ENCODE peak calls at places on chromosomes 2 and 18, in five cellular contexts. K, Q, T, M and W are unnamed samples.

GRCh38 chr18:35005963-35006577 is 35.1 kb upstream of the MAPRE2 start:
- DNase-seq in K (no peak), Q (peak; percentile 55), T (no peak), M (peak; percentile 32), W (no peak)

GRCh38 chr2:160491922-160492371 is 1.7 kb downstream of the RBMS1 start:
- DNase-seq in K (no peak), Q (peak; percentile 83), T (no peak), M (no peak), W (no peak)

GRCh38 chr2:102268529-102269524 is 42.5 kb upstream of the IL1RL1 start:
- DNase-seq in K (no peak), Q (peak; percentile 90), T (no peak), M (no peak), W (no peak)

GRCh38 chr2:134574610-134575332 is 144.0 kb downstream of the TMEM163 start:
- DNase-seq in K (no peak), Q (no peak), T (no peak), M (no peak), W (no peak)

GRCh38 chr2:235021752-235022151 is 69.9 kb downstream of the SH3BP4 start:
- DNase-seq in K (no peak), Q (peak; percentile 92), T (no peak), M (peak; percentile 99), W (no peak)

GRCh38 chr2:232504438-232504837 is 15.8 kb upstream of the PRSS56 start:
- DNase-seq in K (no peak), Q (no peak), T (no peak), M (no peak), W (no peak)

GRCh38 chr18:62447652-62448051 is 75.2 kb upstream of the ZCCHC2 start:
- DNase-seq in K (no peak), Q (no peak), T (no peak), M (no peak), W (no peak)

GRCh38 chr18:23701544-23702064 is 12.4 kb downstream of the LAMA3 start:
- DNase-seq in K (no peak), Q (no peak), T (no peak), M (no peak), W (no peak)

GRCh38 chr2:46364797-46365457 is 67.7 kb downstream of the EPAS1 start:
- DNase-seq in K (no peak), Q (peak; percentile 52), T (no peak), M (peak; percentile 49), W (no peak)

GRCh38 chr2:26298638-26299393 is 47.1 kb upstream of the SELENOI start:
- DNase-seq in K (no peak), Q (peak; percentile 53), T (no peak), M (no peak), W (peak; percentile 12)

GRCh38 chr2:3628800-3629199 is 29.2 kb upstream of the ALLC start:
- DNase-seq in K (no peak), Q (no peak), T (no peak), M (no peak), W (no peak)

GRCh38 chr2:144498215-144498614 is 21.7 kb downstream of the ZEB2 start:
- DNase-seq in K (no peak), Q (no peak), T (no peak), M (no peak), W (no peak)

GRCh38 chr2:238320648-238321281 is 447 bp downstream of the TRAF3IP1 start:
- DNase-seq in K (no peak), Q (peak; percentile 15), T (no peak), M (no peak), W (no peak)

GRCh38 chr2:189555243-189555642 is 25.3 kb downstream of the SLC40A1 start:
- DNase-seq in K (no peak), Q (no peak), T (no peak), M (peak; percentile 76), W (no peak)

GRCh38 chr18:33755918-33756590 is 178.0 kb downstream of the ASXL3 start:
- DNase-seq in K (no peak), Q (peak; percentile 95), T (no peak), M (peak; percentile 46), W (no peak)

GRCh38 chr2:215851091-215851490 is 162.3 kb downstream of the MREG start:
- DNase-seq in K (no peak), Q (peak; percentile 71), T (no peak), M (peak; percentile 51), W (no peak)

GRCh38 chr18:35514752-35515459 is 17.1 kb upstream of the INO80C start:
- DNase-seq in K (no peak), Q (no peak), T (no peak), M (no peak), W (no peak)

GRCh38 chr2:215841175-215841816 is 172.1 kb downstream of the MREG start:
- DNase-seq in K (no peak), Q (no peak), T (no peak), M (no peak), W (no peak)

GRCh38 chr2:166147883-166148282 is 20.1 kb upstream of the SCN1A start:
- DNase-seq in K (no peak), Q (no peak), T (no peak), M (no peak), W (no peak)

GRCh38 chr2:136129601-136130000 is 11.7 kb upstream of the CXCR4 start:
- DNase-seq in K (no peak), Q (no peak), T (no peak), M (peak; percentile 39), W (no peak)

GRCh38 chr2:235026137-235026536 is 74.3 kb downstream of the SH3BP4 start:
- DNase-seq in K (no peak), Q (peak; percentile 94), T (peak; percentile 71), M (peak; percentile 97), W (no peak)

GRCh38 chr2:147511491-147511948 is 333.3 kb upstream of the ACVR2A start:
- DNase-seq in K (no peak), Q (peak; percentile 26), T (no peak), M (no peak), W (no peak)

GRCh38 chr2:217948341-217948791 is 54.4 kb downstream of the TNS1 start:
- DNase-seq in K (no peak), Q (no peak), T (peak; percentile 7), M (no peak), W (no peak)

GRCh38 chr2:30266051-30266621 is 34.8 kb downstream of the LBH start:
- DNase-seq in K (no peak), Q (peak; percentile 29), T (no peak), M (no peak), W (peak; percentile 49)

GRCh38 chr18:42446195-42446594 is 491.2 kb downstream of the PIK3C3 start:
- DNase-seq in K (no peak), Q (peak; percentile 98), T (no peak), M (no peak), W (no peak)

DNA sequence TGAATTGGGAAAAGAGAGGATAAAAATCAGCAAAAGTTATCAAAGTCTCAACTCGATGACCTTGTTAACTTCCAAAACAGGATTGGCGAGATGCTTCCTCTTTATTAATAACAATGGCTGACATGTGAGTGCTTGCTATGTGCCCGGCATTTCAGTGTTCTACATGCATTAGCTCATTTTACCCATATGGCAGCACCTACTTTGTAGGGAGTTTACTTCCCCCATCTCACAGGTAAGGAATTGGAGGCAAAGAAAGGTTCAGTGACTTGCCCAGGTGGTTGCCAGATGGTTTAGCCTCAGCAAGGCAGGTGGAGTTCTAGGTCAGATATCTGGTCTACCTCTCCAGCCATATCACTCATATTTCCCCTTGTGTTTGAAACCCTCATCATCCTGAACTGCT is 12.4 kb downstream of the TFCP2L1 start:
- DNase-seq in K (no peak), Q (no peak), T (no peak), M (no peak), W (no peak)
- H3K27me3 ChIP-seq in K (no peaks in the 10 kb centered on the region), Q (peaks cover 18% of the 10 kb centered on the region), T (no peaks in the 10 kb centered on the region), M (no peaks in the 10 kb centered on the region), W (no peaks in the 10 kb centered on the region)

DNA sequence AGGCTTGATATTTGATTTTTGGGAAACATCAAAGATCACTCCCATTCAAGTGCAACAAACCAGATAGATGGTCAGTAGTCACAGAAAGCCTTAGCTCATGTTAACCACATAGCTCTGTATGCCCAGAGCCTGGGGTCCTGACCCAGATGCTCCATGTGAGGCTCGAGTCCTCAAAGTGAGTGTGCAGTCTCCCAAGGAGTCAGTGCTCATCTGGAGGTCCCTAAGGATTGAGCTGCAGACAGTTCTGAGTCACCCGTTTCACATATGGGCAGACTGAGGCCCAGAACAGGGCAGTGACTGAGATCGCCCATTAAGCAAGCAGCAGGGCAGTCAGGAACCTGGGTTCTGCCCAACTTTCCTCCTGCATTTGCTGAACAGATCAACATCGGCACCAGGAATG is 9.2 kb downstream of the TMEM37 start:
- DNase-seq in K (no peak), Q (no peak), T (no peak), M (no peak), W (no peak)
- H3K4me1 ChIP-seq in K (no peaks in the 10 kb centered on the region), Q (no peaks in the 10 kb centered on the region), T (no peaks in the 10 kb centered on the region), M (no peaks in the 10 kb centered on the region), W (no peaks in the 10 kb centered on the region)

DNA sequence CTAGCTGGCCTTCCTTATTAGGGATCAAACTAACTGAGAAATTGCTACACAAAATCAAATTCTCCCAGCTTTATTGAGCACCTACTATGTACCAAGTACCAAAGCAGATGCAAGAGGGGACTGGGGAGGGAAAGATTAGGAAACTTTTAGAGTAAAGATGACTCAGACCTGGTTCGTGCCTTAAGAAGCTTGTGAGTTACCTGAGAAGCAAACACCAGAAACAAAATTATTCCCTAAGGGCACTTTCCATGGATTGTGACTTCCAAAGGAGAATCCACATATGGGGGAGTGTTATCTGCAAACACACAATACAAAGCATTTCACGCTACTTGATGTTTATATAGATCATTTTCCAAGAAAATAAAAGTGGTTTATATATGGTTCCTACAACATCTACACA is 326.9 kb upstream of the HNRNPA3 start:
- DNase-seq in K (no peak), Q (no peak), T (no peak), M (no peak), W (no peak)
- H3K27me3 ChIP-seq in K (no peaks in the 10 kb centered on the region), Q (no peaks in the 10 kb centered on the region), T (no peaks in the 10 kb centered on the region), M (no peaks in the 10 kb centered on the region), W (no peaks in the 10 kb centered on the region)

GRCh38 chr18:55139307-55139706 is 180.0 kb upstream of the CCDC68 start:
- DNase-seq in K (no peak), Q (no peak), T (no peak), M (no peak), W (no peak)

GRCh38 chr18:55138401-55138800 is 179.1 kb upstream of the CCDC68 start:
- DNase-seq in K (no peak), Q (peak; percentile 27), T (no peak), M (no peak), W (no peak)

GRCh38 chr18:55136864-55137263 is 177.6 kb upstream of the CCDC68 start:
- DNase-seq in K (no peak), Q (peak; percentile 92), T (no peak), M (no peak), W (no peak)

GRCh38 chr18:55137602-55138001 is 178.3 kb upstream of the CCDC68 start:
- DNase-seq in K (no peak), Q (peak; percentile 60), T (no peak), M (no peak), W (no peak)

GRCh38 chr18:55136258-55136657 is 177.0 kb upstream of the CCDC68 start:
- DNase-seq in K (no peak), Q (no peak), T (no peak), M (no peak), W (no peak)
- H3K4me1 ChIP-seq in K (no peaks in the 10 kb centered on the region), Q (no peaks in the 10 kb centered on the region), T (no peaks in the 10 kb centered on the region), M (no peaks in the 10 kb centered on the region), W (no peaks in the 10 kb centered on the region)

GRCh38 chr2:1770566-1771380 is 26.5 kb upstream of the PXDN start:
- DNase-seq in K (no peak), Q (no peak), T (no peak), M (no peak), W (no peak)
- H3K27me3 ChIP-seq in K (no peaks in the 10 kb centered on the region), Q (peaks cover 3% of the 10 kb centered on the region), T (no peaks in the 10 kb centered on the region), M (peaks cover 27% of the 10 kb centered on the region), W (no peaks in the 10 kb centered on the region)